ENCODE peak calls at places on chromosome 20, in four cellular contexts. O is GM23248, V is psoas muscle, T is left lung. K is an unnamed sample.
A peak's percentile ranks its signal among the peaks of the same experiment; 100 is the strongest.

GRCh38 chr20:1997483-1998192 is 3.8 kb upstream of the PDYN start:
- DNase-seq in O (no peak), V (no peak), T (no peak), K (no peak)

GRCh38 chr20:5835870-5836269 is 85.7 kb downstream of the SHLD1 start:
- DNase-seq in O (peak; percentile 66), V (no peak), T (no peak), K (no peak)

GRCh38 chr20:53337419-53338101 is 256.1 kb downstream of the ZNF217 start:
- DNase-seq in O (no peak), V (no peak), T (no peak), K (no peak)

GRCh38 chr20:14116037-14116436 is 120.7 kb downstream of the MACROD2 start:
- DNase-seq in O (no peak), V (no peak), T (no peak), K (no peak)

GRCh38 chr20:22465622-22466446 is 118.5 kb downstream of the FOXA2 start:
- DNase-seq in O (no peak), V (no peak), T (no peak), K (no peak)

GRCh38 chr20:22353586-22353985 is 230.8 kb downstream of the FOXA2 start:
- DNase-seq in O (no peak), V (no peak), T (no peak), K (no peak)

GRCh38 chr20:49052334-49052733 is 6.2 kb downstream of the CSE1L start:
- DNase-seq in O (peak; percentile 8), V (no peak), T (no peak), K (no peak)

GRCh38 chr20:23302386-23302785 is 48.2 kb upstream of the NXT1 start:
- DNase-seq in O (no peak), V (no peak), T (no peak), K (no peak)

GRCh38 chr20:5172167-5172586 is 45.4 kb downstream of the CDS2 start:
- DNase-seq in O (no peak), V (no peak), T (no peak), K (no peak)

GRCh38 chr20:50723672-50724071 is 7.7 kb upstream of the PARD6B start:
- DNase-seq in O (no peak), V (no peak), T (no peak), K (no peak)

GRCh38 chr20:19830351-19830750 is 72.3 kb downstream of the RIN2 start:
- DNase-seq in O (no peak), V (no peak), T (no peak), K (no peak)

GRCh38 chr20:32628960-32629530 is 43.9 kb upstream of the NOL4L start:
- DNase-seq in O (no peak), V (no peak), T (no peak), K (no peak)

GRCh38 chr20:9617062-9617461 is 102.7 kb downstream of the LAMP5 start:
- DNase-seq in O (peak; percentile 81), V (peak; percentile 25), T (peak; percentile 53), K (peak; percentile 7)

GRCh38 chr20:10540636-10541493 is 105.8 kb downstream of the SLX4IP start:
- DNase-seq in O (peak; percentile 86), V (no peak), T (no peak), K (no peak)

GRCh38 chr20:48722737-48723191 is 105.0 kb downstream of the PREX1 start:
- DNase-seq in O (peak; percentile 88), V (no peak), T (no peak), K (no peak)

GRCh38 chr20:47677314-47678129 is 107.8 kb downstream of the SULF2 start:
- DNase-seq in O (peak; percentile 50), V (no peak), T (no peak), K (peak; percentile 17)

GRCh38 chr20:47028487-47028886 is 133.8 kb downstream of the EYA2 start:
- DNase-seq in O (no peak), V (no peak), T (no peak), K (no peak)

GRCh38 chr20:5100684-5101347 is 18.9 kb downstream of the PCNA start:
- DNase-seq in O (peak; percentile 79), V (peak; percentile 79), T (peak; percentile 67), K (peak; percentile 69)

GRCh38 chr20:49871391-49871948 is 43.9 kb downstream of the SPATA2 start:
- DNase-seq in O (no peak), V (no peak), T (no peak), K (no peak)

GRCh38 chr20:34970193-34971037 is 14.7 kb downstream of the MYH7B start:
- DNase-seq in O (no peak), V (no peak), T (no peak), K (no peak)

GRCh38 chr20:21808863-21809664 is 103.6 kb downstream of the PAX1 start:
- DNase-seq in O (no peak), V (peak; percentile 31), T (peak; percentile 35), K (no peak)

GRCh38 chr20:58403272-58403671 is 14.2 kb downstream of the VAPB start:
- DNase-seq in O (no peak), V (no peak), T (no peak), K (no peak)

GRCh38 chr20:53162251-53162835 is 190.2 kb downstream of the TSHZ2 start:
- DNase-seq in O (peak; percentile 86), V (peak; percentile 64), T (no peak), K (no peak)

GRCh38 chr20:2873747-2874041 is 413 bp downstream of the PTPRA start:
- DNase-seq in O (peak; percentile 80), V (peak; percentile 60), T (peak; percentile 50), K (peak; percentile 79)

DNA sequence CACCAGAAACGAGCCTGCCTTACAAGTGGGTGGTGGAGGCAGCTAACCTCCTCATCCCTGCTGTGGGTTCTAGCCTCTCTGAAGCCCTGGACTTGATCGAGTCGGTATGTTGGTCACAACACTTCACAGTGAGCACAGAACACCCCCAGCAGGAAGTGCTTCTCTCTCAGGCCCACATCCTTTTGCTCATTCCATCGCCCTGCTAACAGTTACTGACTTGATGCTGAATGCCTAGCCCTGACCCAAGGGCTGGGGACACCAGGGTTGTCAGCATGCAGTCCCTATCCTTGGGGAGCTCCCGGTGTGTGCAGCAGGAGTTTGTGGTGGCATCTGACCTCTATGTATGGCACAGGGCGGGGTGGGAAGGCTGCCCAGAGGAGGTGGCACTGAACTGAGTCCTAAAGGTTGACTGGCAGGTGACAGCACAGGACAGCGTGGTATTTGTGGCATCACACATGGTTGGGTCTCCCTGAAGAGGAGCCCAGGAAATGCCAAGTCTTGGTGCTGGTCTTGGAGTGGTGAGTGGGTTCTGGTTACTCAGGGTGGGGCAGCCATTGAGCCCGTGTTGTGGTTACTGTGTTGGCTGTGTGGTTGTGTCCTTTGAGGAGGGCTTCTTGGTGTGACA is 26.7 kb downstream of the GTSF1L start:
- DNase-seq in O (no peak), V (no peak), T (no peak), K (no peak)
- H3K36me3 ChIP-seq in O (no peaks in the 10 kb centered on the region), V (no peaks in the 10 kb centered on the region), T (no peaks in the 10 kb centered on the region), K (no peaks in the 10 kb centered on the region)

GRCh38 chr20:37356387-37356786 is 10.4 kb downstream of the SRC start:
- DNase-seq in O (peak; percentile 74), V (peak; percentile 68), T (peak; percentile 82), K (no peak)

GRCh38 chr20:37353285-37353849 is 7.4 kb downstream of the SRC start:
- DNase-seq in O (no peak), V (no peak), T (peak; percentile 14), K (no peak)

GRCh38 chr20:37356961-37357371 is 11.0 kb downstream of the SRC start:
- DNase-seq in O (no peak), V (no peak), T (no peak), K (no peak)

GRCh38 chr20:37354210-37355195 is 8.6 kb downstream of the SRC start:
- DNase-seq in O (no peak), V (no peak), T (peak; percentile 22), K (no peak)

DNA sequence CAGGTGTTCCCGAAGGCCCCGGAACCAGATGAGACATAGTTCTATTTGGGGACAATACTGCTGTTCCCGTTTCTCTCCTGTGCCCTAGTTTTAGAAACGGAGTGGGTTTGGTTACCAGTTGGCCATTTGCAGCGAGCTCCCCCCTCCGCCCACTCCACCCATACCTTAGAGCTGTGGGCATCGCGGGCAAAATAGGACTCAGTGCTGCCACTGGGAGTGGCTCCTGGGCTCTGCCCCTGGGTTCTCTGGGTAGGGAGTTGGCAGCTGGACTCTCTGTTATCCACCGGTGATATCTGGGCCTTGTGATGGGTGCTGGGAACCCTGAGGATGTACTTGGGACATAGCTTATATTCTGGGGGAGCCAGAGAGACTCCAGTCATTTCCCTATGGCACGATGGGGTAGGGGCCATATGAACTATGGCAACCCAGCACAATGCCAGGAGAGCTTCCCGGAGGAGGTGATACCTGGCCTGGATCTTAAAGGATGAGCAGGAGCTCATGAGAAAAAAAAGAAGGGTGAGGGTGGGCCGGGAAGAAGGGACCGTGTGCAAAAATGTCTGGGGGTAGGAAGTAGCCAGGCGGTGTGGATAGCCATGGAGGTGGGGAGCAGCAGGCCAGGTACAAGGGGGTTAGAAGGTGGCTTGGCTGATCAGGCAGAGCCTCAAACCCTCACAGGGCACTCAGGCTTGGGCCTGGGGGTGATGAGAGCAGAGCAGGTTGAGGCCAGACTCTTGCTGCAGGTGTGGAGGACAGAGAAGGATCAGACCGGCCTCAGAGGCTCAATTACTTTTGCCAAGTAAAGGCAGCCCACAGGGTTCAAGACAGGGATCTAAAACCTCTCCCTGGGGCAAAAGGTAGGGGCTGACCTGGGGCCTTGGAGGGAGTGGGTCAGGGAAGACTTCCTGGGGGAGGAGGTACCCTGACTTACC is 9.6 kb downstream of the SRC start:
- DNase-seq in O (no peak), V (no peak), T (no peak), K (no peak)
- H3K27ac ChIP-seq in O (no peak overlapping the region), V (no peak overlapping the region), T (no peak overlapping the region), K (no peak overlapping the region)

GRCh38 chr20:62929051-62929538 is 2.8 kb upstream of the DIDO1 start:
- DNase-seq in O (peak; percentile 77), V (peak; percentile 67), T (peak; percentile 82), K (peak; percentile 51)

GRCh38 chr20:62926229-62927127 is at the start of gene DIDO1:
- DNase-seq in O (peak; percentile 92), V (peak; percentile 89), T (peak; percentile 92), K (peak; percentile 84)

GRCh38 chr20:62925420-62926228 is 681 bp downstream of the DIDO1 start:
- DNase-seq in O (peak; percentile 75), V (peak; percentile 41), T (no peak), K (peak; percentile 52)

GRCh38 chr20:62928246-62928939 is 2.1 kb upstream of the DIDO1 start:
- DNase-seq in O (peak; percentile 19), V (no peak), T (no peak), K (no peak)

DNA sequence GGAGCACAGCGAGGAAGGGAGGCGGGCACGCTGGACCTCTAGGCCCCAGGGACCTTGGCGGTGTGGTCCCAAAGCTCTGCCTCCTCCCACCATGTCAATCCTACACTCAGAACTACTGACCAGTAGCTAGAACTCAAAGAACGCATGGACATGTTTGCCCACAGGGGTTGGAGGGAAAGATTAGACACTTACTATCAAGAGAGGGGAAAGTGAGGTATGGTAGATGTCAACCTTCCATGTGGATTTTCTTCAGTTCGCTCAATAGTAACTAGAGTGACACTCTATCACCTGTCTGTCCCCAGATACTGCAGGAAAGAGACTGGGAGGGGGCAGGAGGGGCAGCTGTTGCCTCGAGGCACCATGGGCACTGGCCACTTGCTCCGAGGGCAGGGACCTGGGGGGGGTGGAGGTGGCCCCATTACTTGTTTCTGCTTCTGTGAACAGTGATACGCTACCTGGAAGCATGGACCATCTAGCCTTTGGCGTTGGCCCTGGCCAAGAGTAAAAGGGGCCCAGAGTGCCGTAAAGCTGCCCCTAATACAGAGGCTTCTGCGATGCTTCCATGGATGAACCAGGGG is 912 bp upstream of the DIDO1 start:
- DNase-seq in O (no peak), V (no peak), T (no peak), K (no peak)
- H3K4me1 ChIP-seq in O (peaks cover 43% of the 10 kb centered on the region), V (peaks cover 69% of the 10 kb centered on the region), T (peaks cover 66% of the 10 kb centered on the region), K (peaks cover 59% of the 10 kb centered on the region)

DNA sequence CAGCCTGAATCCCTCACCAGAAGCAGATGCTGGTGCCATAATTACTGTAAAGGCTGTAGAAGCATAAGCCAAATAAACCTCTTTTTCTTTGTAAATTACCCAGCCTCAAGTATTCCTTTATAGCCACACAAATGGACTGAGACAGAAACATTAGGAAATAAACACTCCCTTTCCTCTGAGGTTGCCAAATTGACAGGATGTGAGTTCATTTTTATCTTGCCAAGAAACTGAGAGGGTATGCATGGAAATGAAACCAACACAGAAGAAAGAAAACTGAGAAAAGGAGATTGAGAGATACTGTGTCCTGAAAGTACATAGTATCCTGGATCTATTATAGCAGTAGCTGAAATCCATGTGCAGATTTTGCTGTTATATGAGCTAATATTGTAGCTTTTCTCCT is 481.1 kb downstream of the HAO1 start:
- DNase-seq in O (peak; percentile 32), V (no peak), T (no peak), K (no peak)
- H3K36me3 ChIP-seq in O (no peaks in the 10 kb centered on the region), V (no peaks in the 10 kb centered on the region), T (no peaks in the 10 kb centered on the region), K (no peaks in the 10 kb centered on the region)

K was measured in CD8-positive, alpha-beta memory T cell.